ENCODE peak calls at places on chromosomes 1 and 21, in ten cellular contexts. S is M059J; E is heart left ventricle; F is T-cell; X is progenitor cell of endocrine pancreas; W is activated CD4-positive, alpha-beta T cell treated with anti-CD3 and anti-CD28 coated beads for 48 hours; M is GF-D8; Z is LoVo; L is nucleus accumbens; P is activated T-cell treated with anti-CD3 and anti-CD28 coated beads, Interleukin-2, amount 50 U/mL, for 72 hours. O is an unnamed sample.

GRCh38 chr1:181768216-181768929 is 285.1 kb downstream of the CACNA1E start:
- DNase-seq in S (no peak), E (no peak), F (no peak), X (no peak), W (no peak), M (no peak), Z (no peak), L (no peak), P (no peak), O (no peak)

GRCh38 chr1:75908717-75909152 is 23.5 kb downstream of the ASB17 start:
- DNase-seq in S (peak; percentile 64), E (no peak), F (no peak), X (no peak), W (no peak), M (no peak), Z (peak; percentile 34), L (no peak), P (no peak), O (peak; percentile 58)

GRCh38 chr1:9234223-9235122 is at the start of gene H6PD:
- DNase-seq in S (peak; percentile 78), E (peak; percentile 90), F (peak; percentile 59), X (peak; percentile 83), W (peak; percentile 70), M (peak; percentile 66), Z (peak; percentile 90), L (peak; percentile 61), P (peak; percentile 82), O (peak; percentile 60)

GRCh38 chr1:96292141-96292540 is 429.4 kb upstream of the PTBP2 start:
- DNase-seq in S (no peak), E (no peak), F (no peak), X (no peak), W (no peak), M (no peak), Z (no peak), L (no peak), P (no peak), O (no peak)

GRCh38 chr1:152047954-152048640 is 11.3 kb upstream of the S100A11 start:
- DNase-seq in S (peak; percentile 100), E (peak; percentile 94), F (peak; percentile 78), X (peak; percentile 58), W (peak; percentile 92), M (peak; percentile 99), Z (peak; percentile 97), L (peak; percentile 32), P (peak; percentile 93), O (peak; percentile 100)

GRCh38 chr1:108080448-108080847 is 115.5 kb upstream of the VAV3 start:
- DNase-seq in S (no peak), E (no peak), F (peak; percentile 41), X (no peak), W (peak; percentile 48), M (no peak), Z (no peak), L (no peak), P (peak; percentile 41), O (no peak)

GRCh38 chr1:10868599-10868965 is 72.1 kb upstream of the CASZ1 start:
- DNase-seq in S (no peak), E (no peak), F (no peak), X (no peak), W (no peak), M (no peak), Z (peak; percentile 5), L (no peak), P (no peak), O (no peak)

GRCh38 chr1:209008586-209008985 is 574.9 kb upstream of the CAMK1G start:
- DNase-seq in S (peak; percentile 11), E (no peak), F (no peak), X (no peak), W (no peak), M (no peak), Z (no peak), L (no peak), P (no peak), O (no peak)

GRCh38 chr21:29394051-29394450 is 95.3 kb downstream of the BACH1 start:
- DNase-seq in S (no peak), E (no peak), F (no peak), X (no peak), W (no peak), M (no peak), Z (no peak), L (no peak), P (no peak), O (no peak)

GRCh38 chr1:173865468-173866164 is 2.2 kb downstream of the GAS5 start:
- DNase-seq in S (no peak), E (no peak), F (no peak), X (no peak), W (no peak), M (no peak), Z (no peak), L (no peak), P (no peak), O (no peak)

GRCh38 chr1:208252126-208252853 is 8.1 kb upstream of the PLXNA2 start:
- DNase-seq in S (peak; percentile 61), E (peak; percentile 46), F (no peak), X (peak; percentile 43), W (no peak), M (no peak), Z (no peak), L (no peak), P (no peak), O (no peak)

GRCh38 chr1:96955307-96956012 is 233.9 kb downstream of the PTBP2 start:
- DNase-seq in S (no peak), E (no peak), F (no peak), X (no peak), W (no peak), M (no peak), Z (no peak), L (no peak), P (no peak), O (no peak)

GRCh38 chr1:29166291-29166878 is 15.3 kb downstream of the SRSF4 start:
- DNase-seq in S (no peak), E (no peak), F (no peak), X (no peak), W (no peak), M (no peak), Z (no peak), L (no peak), P (no peak), O (no peak)

GRCh38 chr1:109927908-109928307 is 17.3 kb downstream of the CSF1 start:
- DNase-seq in S (peak; percentile 97), E (peak; percentile 89), F (no peak), X (no peak), W (no peak), M (no peak), Z (no peak), L (peak; percentile 27), P (no peak), O (no peak)

GRCh38 chr1:41282679-41283317 is 40.7 kb upstream of the SCMH1 start:
- DNase-seq in S (peak; percentile 17), E (no peak), F (no peak), X (peak; percentile 39), W (peak; percentile 51), M (no peak), Z (peak; percentile 41), L (peak; percentile 32), P (peak; percentile 37), O (peak; percentile 36)

GRCh38 chr1:28110555-28110954 is 22.1 kb upstream of the EYA3 start:
- DNase-seq in S (peak; percentile 55), E (no peak), F (no peak), X (no peak), W (no peak), M (no peak), Z (no peak), L (no peak), P (no peak), O (no peak)

GRCh38 chr1:209421186-209421585 is 162.3 kb upstream of the CAMK1G start:
- DNase-seq in S (no peak), E (no peak), F (no peak), X (no peak), W (no peak), M (no peak), Z (no peak), L (no peak), P (no peak), O (no peak)

GRCh38 chr1:8047112-8047511 is 21.0 kb upstream of the ERRFI1 start:
- DNase-seq in S (peak; percentile 70), E (no peak), F (no peak), X (no peak), W (no peak), M (peak; percentile 16), Z (no peak), L (no peak), P (no peak), O (no peak)

GRCh38 chr1:169115891-169116585 is 9.5 kb downstream of the ATP1B1 start:
- DNase-seq in S (peak; percentile 52), E (peak; percentile 77), F (no peak), X (no peak), W (peak; percentile 54), M (no peak), Z (no peak), L (peak; percentile 23), P (no peak), O (no peak)

GRCh38 chr1:118300808-118301207 is 115.8 kb upstream of the SPAG17 start:
- DNase-seq in S (peak; percentile 7), E (no peak), F (no peak), X (no peak), W (no peak), M (no peak), Z (no peak), L (no peak), P (no peak), O (no peak)

GRCh38 chr1:233904979-233905415 is 521 bp downstream of the SLC35F3 start:
- DNase-seq in S (no peak), E (peak; percentile 21), F (no peak), X (peak; percentile 25), W (no peak), M (no peak), Z (no peak), L (no peak), P (no peak), O (no peak)

O was measured in Kasumi-1.